ENCODE peak calls at places on chromosomes 7 and 10, in four cellular contexts. E is RPMI8226; B is stimulated activated CD4-positive, alpha-beta T cell treated with anti-CD3 and anti-CD28 coated beads, Interleukin-1b, Interleukin-23, amount 100 ng/mL, for 1 hour; F is transverse colon. T is an unnamed sample.

GRCh38 chr7:98387136-98387535 is 13.8 kb downstream of the BAIAP2L1 start:
- DNase-seq in B (no peak), E (no peak), F (no peak), T (no peak)

GRCh38 chr7:71625534-71625933 is 493.6 kb downstream of the GALNT17 start:
- DNase-seq in E (peak), B (no peak), F (no peak), T (no peak)

GRCh38 chr10:116097239-116097751 is 175.7 kb downstream of the GFRA1 start:
- DNase-seq in E (no peak), F (no peak), B (no peak), T (no peak)

GRCh38 chr7:75624134-75624832 is 114.5 kb downstream of the HIP1 start:
- DNase-seq in F (peak), B (no peak), E (no peak), T (peak)

GRCh38 chr7:124257638-124258308 is 224.9 kb upstream of the TMEM229A start:
- DNase-seq in F (no peak), B (no peak), E (no peak), T (no peak)

GRCh38 chr7:101618916-101619315 is 10.2 kb downstream of the MYL10 start:
- DNase-seq in F (no peak), B (no peak), E (no peak), T (no peak)

GRCh38 chr10:33507662-33508425 is 173.4 kb upstream of the NRP1 start:
- DNase-seq in B (no peak), E (no peak), F (no peak), T (no peak)

GRCh38 chr7:7793921-7794320 is 75.5 kb upstream of the RPA3 start:
- DNase-seq in E (no peak), F (no peak), B (no peak), T (no peak)

GRCh38 chr7:102279537-102280400 is 6.9 kb upstream of the SH2B2 start:
- DNase-seq in F (peak), E (peak), B (no peak), T (no peak)

GRCh38 chr7:7576344-7576743 is 9.7 kb downstream of the MIOS start:
- DNase-seq in E (no peak), B (no peak), F (no peak), T (no peak)

GRCh38 chr10:43868952-43869351 is 220.3 kb upstream of the ZNF32 start:
- DNase-seq in B (no peak), F (no peak), E (no peak), T (no peak)

GRCh38 chr10:33026422-33026821 is 68.4 kb upstream of the ITGB1 start:
- DNase-seq in F (no peak), E (no peak), B (no peak), T (no peak)

GRCh38 chr7:131937868-131938267 is 381.4 kb upstream of the PODXL start:
- DNase-seq in E (no peak), B (no peak), F (no peak), T (no peak)

GRCh38 chr10:84308481-84309304 is 19.7 kb upstream of the CCSER2 start:
- DNase-seq in E (peak), F (peak), B (no peak), T (peak)

GRCh38 chr10:98516352-98516751 is 69.6 kb upstream of the HPS1 start:
- DNase-seq in B (no peak), F (no peak), E (no peak), T (no peak)